ENCODE peak calls at places on chromosomes 2 and 18, in six cellular contexts. S, Z, M, P, T and O are unnamed samples. For H3K27me3, the result is how much of the 10 kb centered on the place peaks cover.

GRCh38 chr18:61870151-61870550 is 22.7 kb downstream of the RNF152 start:
- DNase-seq in Z (no peak), S (no peak), M (no peak), T (peak), P (no peak), O (no peak)

GRCh38 chr2:172507199-172507598 is 48.7 kb upstream of the PDK1 start:
- DNase-seq in M (no peak), S (no peak), Z (no peak), P (no peak), T (no peak), O (no peak)

GRCh38 chr2:222319576-222320440 is 21.0 kb upstream of the PAX3 start:
- DNase-seq in Z (peak), T (no peak), M (no peak), S (no peak), P (peak), O (no peak)

GRCh38 chr2:147689510-147689909 is 155.3 kb upstream of the ACVR2A start:
- DNase-seq in M (no peak), Z (no peak), S (no peak), T (no peak), P (no peak), O (no peak)

GRCh38 chr2:21415234-21415633 is 291.5 kb downstream of the TDRD15 start:
- DNase-seq in S (no peak), T (no peak), P (no peak), M (no peak), Z (no peak), O (no peak)

GRCh38 chr2:239337122-239337876 is 63.5 kb downstream of the HDAC4 start:
- DNase-seq in T (no peak), M (peak), P (no peak), S (no peak), Z (no peak), O (peak)

GRCh38 chr2:174208026-174208425 is 40.3 kb downstream of the OLA1 start:
- DNase-seq in T (no peak), Z (no peak), P (no peak), S (no peak), M (no peak), O (no peak)

GRCh38 chr18:54503495-54503894 is 87.5 kb upstream of the DYNAP start:
- DNase-seq in T (no peak), M (no peak), S (no peak), P (no peak), Z (no peak), O (no peak)

GRCh38 chr2:102029405-102029804 is 37.6 kb downstream of the IL1R2 start:
- DNase-seq in Z (no peak), M (no peak), P (no peak), T (no peak), S (no peak), O (no peak)

GRCh38 chr2:201907128-201907886 is 101.0 kb downstream of the CDK15 start:
- DNase-seq in Z (no peak), P (no peak), S (no peak), T (peak), M (no peak), O (no peak)

GRCh38 chr18:61738488-61738887 is 154.3 kb downstream of the RNF152 start:
- DNase-seq in T (peak), S (no peak), M (no peak), Z (no peak), P (peak), O (no peak)

GRCh38 chr2:113282747-113283533 is 4.2 kb upstream of the PAX8 start:
- DNase-seq in S (peak), P (peak), T (peak), Z (peak), M (no peak), O (peak)

GRCh38 chr18:77006305-77007175 is 126.0 kb downstream of the MBP start:
- DNase-seq in T (no peak), Z (no peak), P (no peak), S (no peak), M (no peak), O (no peak)

GRCh38 chr2:194264586-194264985 is 1392.4 kb upstream of the SLC39A10 start:
- DNase-seq in P (no peak), Z (no peak), S (no peak), T (no peak), M (no peak), O (no peak)

GRCh38 chr2:229611360-229611759 is 103.0 kb downstream of the DNER start:
- DNase-seq in Z (no peak), T (no peak), P (no peak), M (no peak), S (no peak), O (no peak)

GRCh38 chr2:60064687-60065361 is 488.6 kb downstream of the BCL11A start:
- DNase-seq in P (no peak), M (no peak), T (no peak), Z (no peak), S (no peak), O (no peak)

GRCh38 chr18:56233595-56233994 is 404.8 kb downstream of the TXNL1 start:
- DNase-seq in Z (no peak), S (no peak), T (peak), P (peak), M (peak), O (no peak)

GRCh38 chr2:24908316-24908937 is 11.6 kb downstream of the ADCY3 start:
- DNase-seq in S (peak), P (no peak), M (no peak), T (no peak), Z (peak), O (no peak)

GRCh38 chr2:85433511-85434089 is 15.1 kb downstream of the SH2D6 start:
- DNase-seq in Z (no peak), T (peak), P (peak), M (peak), S (peak), O (no peak)

GRCh38 chr18:77360315-77361186 is 110.9 kb downstream of the GALR1 start:
- DNase-seq in S (no peak), M (no peak), P (no peak), Z (no peak), T (no peak), O (no peak)

GRCh38 chr2:196657332-196657731 is 17.8 kb downstream of the CCDC150 start:
- DNase-seq in M (no peak), Z (no peak), T (no peak), P (no peak), S (no peak), O (no peak)

GRCh38 chr18:59810183-59810582 is 89.6 kb upstream of the PMAIP1 start:
- DNase-seq in S (no peak), M (no peak), Z (no peak), T (peak), P (no peak), O (no peak)

GRCh38 chr18:8844721-8845148 is 139.4 kb downstream of the MTCL1 start:
- DNase-seq in T (peak), S (no peak), P (peak), Z (no peak), M (no peak), O (no peak)

GRCh38 chr2:16336491-16336890 is 329.1 kb downstream of the CYRIA start:
- DNase-seq in M (no peak), S (no peak), T (no peak), P (no peak), Z (no peak), O (no peak)

GRCh38 chr2:18856766-18857165 is 267.4 kb upstream of the NT5C1B start:
- DNase-seq in Z (no peak), S (no peak), P (no peak), M (no peak), T (no peak), O (no peak)

GRCh38 chr2:63059434-63060078 is 8.9 kb downstream of the OTX1 start:
- DNase-seq in S (no peak), T (no peak), Z (no peak), P (no peak), M (peak), O (no peak)

GRCh38 chr18:8424917-8425725 is 184.1 kb upstream of the RAB12 start:
- DNase-seq in P (peak), S (no peak), T (peak), Z (no peak), M (no peak), O (no peak)

GRCh38 chr2:120852200-120852815 is 116.6 kb downstream of the GLI2 start:
- DNase-seq in S (no peak), P (no peak), T (no peak), Z (peak), M (no peak), O (no peak)

GRCh38 chr2:5685225-5685624 is 7.0 kb upstream of the SOX11 start:
- DNase-seq in M (no peak), S (no peak), T (no peak), P (no peak), Z (no peak), O (no peak)

GRCh38 chr18:49015886-49016647 is 65.3 kb upstream of the SMAD7 start:
- DNase-seq in T (no peak), P (peak), Z (peak), S (no peak), M (peak), O (no peak)

GRCh38 chr2:177551989-177552413 is 159.4 kb downstream of the AGPS start:
- DNase-seq in S (no peak), T (no peak), M (no peak), P (peak), Z (no peak), O (peak)

GRCh38 chr2:46547223-46548102 is 68.1 kb downstream of the TMEM247 start:
- DNase-seq in T (no peak), M (no peak), S (peak), Z (no peak), P (peak), O (no peak)

GRCh38 chr2:197909377-197909776 is 105.0 kb downstream of the PLCL1 start:
- DNase-seq in P (no peak), T (peak), Z (no peak), S (no peak), M (no peak), O (no peak)

GRCh38 chr2:189402932-189403331 is 38.3 kb upstream of the WDR75 start:
- DNase-seq in M (no peak), P (no peak), T (peak), S (no peak), Z (no peak), O (no peak)

GRCh38 chr18:911025-911424 is 6.4 kb downstream of the ADCYAP1 start:
- DNase-seq in T (no peak), Z (no peak), P (no peak), S (no peak), M (no peak), O (no peak)

GRCh38 chr2:206085742-206086445 is at the start of gene INO80D:
- DNase-seq in M (peak), Z (peak), P (peak), S (peak), T (peak), O (peak)
- TF ChIP-seq POLR2A in M (peak), Z (no peak), P (peak), S (peak), T (peak), O (peak)

DNA sequence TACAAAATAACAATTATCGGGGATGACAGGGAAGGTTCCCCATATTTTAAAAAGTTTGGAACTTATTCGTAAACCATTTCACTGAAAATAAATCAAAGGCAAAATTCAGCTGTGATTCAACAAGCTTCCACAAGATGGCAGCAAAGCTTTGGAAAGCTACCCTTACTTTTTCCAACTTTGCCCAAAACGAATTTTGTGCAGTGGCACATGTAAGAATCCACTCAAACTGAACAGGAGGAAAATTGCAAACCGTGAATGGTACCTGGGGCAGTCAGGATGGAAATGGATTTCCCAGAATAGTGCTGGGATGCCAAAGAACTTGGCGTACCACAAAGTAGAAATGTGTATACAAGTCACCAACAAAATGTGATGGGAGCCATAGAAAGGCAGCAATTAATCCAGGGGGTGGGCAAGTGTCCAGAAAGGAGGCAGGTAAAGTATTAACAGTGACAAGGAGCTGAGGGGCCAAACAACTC is 10.7 kb downstream of the RPL31 start:
- DNase-seq in Z (no peak), S (peak), P (peak), M (no peak), T (peak), O (peak)
- TF ChIP-seq CTCF in Z (peak), S (peak), P (peak), M (peak), T (peak), O (peak)

DNA sequence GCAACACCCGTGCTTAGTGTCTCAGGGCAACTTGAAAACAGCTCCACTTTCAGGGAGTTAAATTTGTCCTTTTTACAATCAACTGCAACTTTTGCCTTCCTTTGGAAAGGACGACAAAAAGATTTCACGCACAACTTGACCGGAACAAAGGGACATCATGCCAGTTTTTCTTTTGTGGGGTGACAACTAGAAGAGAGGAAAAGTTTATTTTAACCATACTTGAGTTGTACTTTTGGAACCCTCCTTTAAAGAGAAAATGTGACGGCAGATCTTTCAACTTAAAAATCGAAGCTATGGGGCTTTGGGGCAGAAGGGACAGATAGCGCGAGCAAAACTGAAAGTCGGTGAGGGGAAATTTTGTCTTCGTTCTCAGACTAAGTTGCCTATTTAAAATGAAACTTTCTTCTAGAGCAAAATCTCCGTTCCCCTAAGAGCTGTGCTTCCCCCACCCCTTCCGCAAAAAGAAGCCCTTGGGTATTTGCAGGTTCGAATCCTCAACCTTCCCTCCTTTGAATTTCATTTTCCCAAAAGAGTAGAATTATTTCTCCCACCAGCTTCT is 5.5 kb upstream of the ONECUT2 start:
- DNase-seq in P (no peak), T (no peak), Z (no peak), M (no peak), S (no peak), O (no peak)
- H3K27me3 ChIP-seq in P (half or more), T (half or more), Z (half or more), M (under half), S (half or more), O (under half)

GRCh38 chr2:151826737-151827157 is 1.5 kb downstream of the ARL5A start:
- DNase-seq in P (no peak), Z (no peak), T (peak), M (no peak), S (no peak), O (no peak)
- TF ChIP-seq POLR2A in P (no peak), Z (no peak), T (no peak), M (no peak), S (no peak), O (no peak)